ENCODE peak calls at places on chromosome 16, in six cellular contexts. H, J, Q, D, F and U are unnamed samples.

GRCh38 chr16:55120408-55120807 is 189.7 kb downstream of the IRX5 start:
- DNase-seq in Q (no peak), H (no peak), F (no peak), J (no peak), D (no peak), U (no peak)

GRCh38 chr16:17194190-17194780 is 276.5 kb downstream of the XYLT1 start:
- DNase-seq in H (no peak), F (no peak), D (peak; percentile 5), Q (peak; percentile 34), J (peak; percentile 31), U (peak; percentile 30)

GRCh38 chr16:10200823-10201571 is 18.8 kb upstream of the GRIN2A start:
- DNase-seq in D (no peak), H (no peak), F (no peak), Q (no peak), J (no peak), U (no peak)

GRCh38 chr16:48081656-48082055 is 74.1 kb downstream of the ABCC12 start:
- DNase-seq in Q (no peak), H (peak; percentile 28), D (peak; percentile 61), J (no peak), F (no peak), U (no peak)

GRCh38 chr16:1310832-1311200 is 1.4 kb downstream of the UBE2I start:
- DNase-seq in Q (no peak), H (no peak), J (no peak), F (no peak), D (no peak), U (no peak)

GRCh38 chr16:84144301-84144858 is 597 bp downstream of the HSDL1 start:
- DNase-seq in H (no peak), D (no peak), Q (no peak), F (peak; percentile 49), J (peak; percentile 51), U (peak; percentile 33)

GRCh38 chr16:11543676-11544393 is 42.9 kb downstream of the LITAF start:
- DNase-seq in F (no peak), Q (no peak), D (no peak), H (no peak), J (no peak), U (no peak)

GRCh38 chr16:56643080-56643778 is 4.8 kb downstream of the MT1A start:
- DNase-seq in F (no peak), H (no peak), D (peak; percentile 10), Q (peak; percentile 68), J (peak; percentile 86), U (no peak)

GRCh38 chr16:87203060-87203656 is 114.0 kb downstream of the C16orf95 start:
- DNase-seq in H (peak; percentile 87), F (peak; percentile 25), D (peak; percentile 73), Q (no peak), J (peak; percentile 88), U (peak; percentile 94)

GRCh38 chr16:66881560-66881959 is 1.2 kb downstream of the PDP2 start:
- DNase-seq in F (no peak), Q (no peak), D (no peak), J (no peak), H (no peak), U (no peak)

GRCh38 chr16:74226361-74226979 is 70.1 kb upstream of the PSMD7 start:
- DNase-seq in H (peak; percentile 25), Q (no peak), F (peak; percentile 9), J (no peak), D (peak; percentile 5), U (no peak)

GRCh38 chr16:30356401-30357084 is 1.4 kb upstream of the CD2BP2 start:
- DNase-seq in H (no peak), F (no peak), D (no peak), J (no peak), Q (no peak), U (no peak)

GRCh38 chr16:28974007-28974436 is 556 bp upstream of the SPNS1 start:
- DNase-seq in H (peak; percentile 63), Q (peak; percentile 28), D (peak; percentile 36), J (peak; percentile 70), F (peak; percentile 66), U (no peak)

GRCh38 chr16:80972611-80973010 is 34.1 kb downstream of the CMC2 start:
- DNase-seq in J (no peak), Q (no peak), H (no peak), F (no peak), D (no peak), U (no peak)

GRCh38 chr16:369866-370436 is 387 bp downstream of the MRPL28 start:
- DNase-seq in J (no peak), H (no peak), D (no peak), F (no peak), Q (no peak), U (no peak)

GRCh38 chr16:57213462-57213861 is 27.3 kb downstream of the RSPRY1 start:
- DNase-seq in J (no peak), Q (no peak), H (no peak), F (no peak), D (no peak), U (no peak)

GRCh38 chr16:27286446-27286845 is 17.9 kb upstream of the NSMCE1 start:
- DNase-seq in F (no peak), H (peak; percentile 66), J (peak; percentile 57), D (peak; percentile 67), Q (no peak), U (peak; percentile 79)

GRCh38 chr16:87841608-87842208 is 27.6 kb downstream of the SLC7A5 start:
- DNase-seq in F (no peak), Q (no peak), D (no peak), H (no peak), J (no peak), U (no peak)

GRCh38 chr16:71358464-71359031 is at the start of gene CALB2:
- DNase-seq in F (peak; percentile 26), J (peak; percentile 91), Q (peak; percentile 76), H (peak; percentile 84), D (peak; percentile 16), U (peak; percentile 73)

GRCh38 chr16:66522816-66523590 is 26.9 kb downstream of the TK2 start:
- DNase-seq in H (no peak), J (no peak), D (no peak), Q (no peak), F (no peak), U (no peak)

GRCh38 chr16:70685938-70686375 is at the start of gene MTSS2:
- DNase-seq in D (peak; percentile 66), F (peak; percentile 87), Q (peak; percentile 52), J (peak; percentile 76), H (peak; percentile 83), U (peak; percentile 88)

GRCh38 chr16:47037746-47038458 is 64.4 kb upstream of the DNAJA2 start:
- DNase-seq in H (peak; percentile 83), Q (peak; percentile 96), F (peak; percentile 78), D (peak; percentile 27), J (peak; percentile 97), U (peak; percentile 84)

GRCh38 chr16:12057276-12057675 is 80.7 kb downstream of the SNX29 start:
- DNase-seq in F (no peak), H (no peak), D (peak; percentile 39), J (no peak), Q (no peak), U (no peak)

GRCh38 chr16:4283939-4284338 is 11.1 kb upstream of the TFAP4 start:
- DNase-seq in F (no peak), Q (no peak), H (no peak), J (peak; percentile 38), D (peak; percentile 29), U (no peak)

GRCh38 chr16:9192746-9193145 is 101.3 kb downstream of the HAPSTR1 start:
- DNase-seq in F (no peak), J (peak; percentile 61), H (no peak), D (no peak), Q (no peak), U (no peak)

GRCh38 chr16:2429771-2430663 is 770 bp downstream of the CCNF start:
- DNase-seq in F (no peak), J (peak; percentile 44), Q (no peak), H (no peak), D (no peak), U (peak; percentile 28)

GRCh38 chr16:23403547-23403946 is 49.4 kb downstream of the COG7 start:
- DNase-seq in J (no peak), F (no peak), H (no peak), Q (no peak), D (no peak), U (no peak)

GRCh38 chr16:85798901-85799496 is 345 bp downstream of the EMC8 start:
- DNase-seq in D (no peak), J (peak; percentile 41), H (peak; percentile 53), F (no peak), Q (no peak), U (no peak)

GRCh38 chr16:85311741-85312140 is 199.5 kb upstream of the CIBAR2 start:
- DNase-seq in H (no peak), Q (no peak), F (no peak), D (no peak), J (no peak), U (no peak)

GRCh38 chr16:59192551-59193199 is 458.6 kb upstream of the GOT2 start:
- DNase-seq in Q (no peak), H (no peak), J (peak; percentile 37), D (no peak), F (no peak), U (peak; percentile 43)

GRCh38 chr16:54718376-54718775 is 212.3 kb upstream of the IRX5 start:
- DNase-seq in F (no peak), J (no peak), Q (no peak), D (no peak), H (no peak), U (no peak)

GRCh38 chr16:47043200-47043599 is 69.7 kb upstream of the DNAJA2 start:
- DNase-seq in D (no peak), J (no peak), F (no peak), H (no peak), Q (no peak), U (no peak)

GRCh38 chr16:85496145-85496544 is 117.0 kb upstream of the GSE1 start:
- DNase-seq in J (no peak), D (no peak), F (no peak), Q (no peak), H (no peak), U (no peak)

GRCh38 chr16:1863681-1864460 is 8.1 kb downstream of the MEIOB start:
- DNase-seq in F (peak; percentile 8), J (no peak), Q (no peak), H (no peak), D (peak; percentile 31), U (peak; percentile 28)

GRCh38 chr16:471353-472198 is 46.1 kb downstream of the RAB11FIP3 start:
- DNase-seq in J (no peak), F (peak; percentile 95), D (no peak), Q (no peak), H (no peak), U (no peak)